ENCODE peak calls at places on chromosomes 16 and 17, in nine cellular contexts. O is Peyer's patch, P is Panc1, S is cardiac muscle cell, D is sigmoid colon, A is suprapubic skin, K is heart left ventricle, M is Caco-2, E is upper lobe of right lung. G is an unnamed sample. For H3K4me1, the result is how much of the 10 kb centered on the place peaks cover.

GRCh38 chr16:90023078-90023447 is 3.8 kb upstream of the DBNDD1 start:
- DNase-seq in O (no peak), P (no peak), S (no peak), D (no peak), A (no peak), K (no peak), M (no peak), E (no peak), G (no peak)

GRCh38 chr17:41775394-41776226 is 10.9 kb downstream of the JUP start:
- DNase-seq in O (no peak), P (no peak), S (no peak), D (no peak), A (no peak), K (peak), M (no peak), E (no peak), G (peak)

GRCh38 chr16:69057400-69058378 is 47.8 kb upstream of the HAS3 start:
- DNase-seq in O (no peak), P (peak), S (no peak), D (peak), A (no peak), K (no peak), M (no peak), E (no peak), G (no peak)

GRCh38 chr17:521168-521525 is 168.5 kb upstream of the RPH3AL start:
- DNase-seq in O (no peak), P (no peak), S (no peak), D (no peak), A (no peak), K (no peak), M (no peak), E (no peak), G (no peak)

GRCh38 chr16:64437706-64438329 is 684.0 kb downstream of the CDH11 start:
- DNase-seq in O (no peak), P (no peak), S (peak), D (no peak), A (no peak), K (no peak), M (no peak), E (no peak), G (no peak)

GRCh38 chr16:553601-554296 is 6.4 kb upstream of the PRR35 start:
- DNase-seq in O (no peak), P (no peak), S (no peak), D (no peak), A (no peak), K (no peak), M (no peak), E (no peak), G (no peak)

GRCh38 chr16:2095315-2095853 is 40.3 kb downstream of the PKD1 start:
- DNase-seq in O (no peak), P (no peak), S (no peak), D (no peak), A (no peak), K (no peak), M (no peak), E (no peak), G (no peak)

GRCh38 chr16:5875416-5875815 is 777.8 kb upstream of the EEF2KMT start:
- DNase-seq in O (no peak), P (no peak), S (no peak), D (no peak), A (no peak), K (no peak), M (no peak), E (no peak), G (no peak)

GRCh38 chr17:77783991-77784820 is 174.3 kb upstream of the TNRC6C start:
- DNase-seq in O (peak), P (no peak), S (no peak), D (no peak), A (no peak), K (no peak), M (no peak), E (no peak), G (no peak)

GRCh38 chr17:10605221-10605783 is 51.8 kb downstream of the MYH3 start:
- DNase-seq in O (no peak), P (no peak), S (no peak), D (no peak), A (no peak), K (no peak), M (no peak), E (no peak), G (no peak)

GRCh38 chr16:64417711-64418227 is 704.1 kb downstream of the CDH11 start:
- DNase-seq in O (no peak), P (no peak), S (no peak), D (no peak), A (no peak), K (no peak), M (no peak), E (no peak), G (no peak)

GRCh38 chr16:77961811-77962210 is 60.5 kb upstream of the CLEC3A start:
- DNase-seq in O (no peak), P (no peak), S (no peak), D (no peak), A (no peak), K (no peak), M (no peak), E (no peak), G (no peak)

GRCh38 chr17:28338056-28338768 is 2.7 kb downstream of the TNFAIP1 start:
- DNase-seq in O (no peak), P (no peak), S (no peak), D (no peak), A (no peak), K (no peak), M (no peak), E (no peak), G (no peak)

GRCh38 chr17:39772987-39773664 is 35.4 kb downstream of the GRB7 start:
- DNase-seq in O (no peak), P (no peak), S (no peak), D (no peak), A (no peak), K (no peak), M (no peak), E (no peak), G (no peak)

GRCh38 chr16:85650864-85651811 is 37.6 kb downstream of the GINS2 start:
- DNase-seq in O (no peak), P (no peak), S (no peak), D (peak), A (no peak), K (peak), M (no peak), E (no peak), G (peak)

GRCh38 chr16:64656471-64656870 is 465.4 kb downstream of the CDH11 start:
- DNase-seq in O (no peak), P (no peak), S (no peak), D (no peak), A (no peak), K (no peak), M (no peak), E (no peak), G (no peak)

GRCh38 chr17:29195465-29196081 is 15.4 kb upstream of the MYO18A start:
- DNase-seq in O (peak), P (no peak), S (peak), D (no peak), A (no peak), K (no peak), M (no peak), E (no peak), G (no peak)

GRCh38 chr17:28324776-28325175 is 5.8 kb downstream of the TMEM97 start:
- DNase-seq in O (no peak), P (no peak), S (no peak), D (no peak), A (no peak), K (no peak), M (no peak), E (no peak), G (no peak)

GRCh38 chr16:54296543-54296942 is 10.0 kb upstream of the IRX3 start:
- DNase-seq in O (no peak), P (no peak), S (no peak), D (no peak), A (no peak), K (no peak), M (no peak), E (no peak), G (no peak)

GRCh38 chr16:3857189-3858013 is 23.1 kb downstream of the CREBBP start:
- DNase-seq in O (no peak), P (no peak), S (no peak), D (peak), A (no peak), K (no peak), M (no peak), E (no peak), G (peak)

GRCh38 chr17:35063514-35064223 is at the start of gene RFFL:
- DNase-seq in O (peak), P (peak), S (peak), D (peak), A (peak), K (peak), M (peak), E (peak), G (peak)

DNA sequence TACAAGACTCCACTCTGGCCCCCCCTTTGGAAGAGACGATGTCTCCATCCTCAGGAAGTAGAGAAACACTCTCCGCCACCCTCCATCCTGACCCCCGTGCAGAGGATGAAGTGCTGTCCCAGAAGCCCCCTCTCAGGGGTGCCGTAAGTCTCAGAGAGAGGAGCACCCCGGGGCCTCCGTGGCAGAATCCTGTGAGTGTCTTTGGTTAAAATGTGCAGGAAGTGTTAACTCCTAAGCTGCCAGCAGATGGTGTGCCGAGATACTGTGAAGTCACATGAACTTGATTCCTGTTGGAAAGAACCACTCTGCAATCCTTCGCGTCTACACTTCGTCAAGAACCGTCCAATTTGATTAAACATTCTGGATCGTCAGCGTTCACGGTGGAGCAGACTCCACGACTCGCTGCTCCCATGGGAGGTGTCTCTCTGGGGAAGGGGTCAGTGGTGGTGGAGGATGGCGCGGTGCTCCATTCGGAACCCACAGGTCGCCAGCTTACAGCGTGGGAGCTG is 5.6 kb downstream of the BANP start:
- DNase-seq in O (no peak), P (no peak), S (no peak), D (no peak), A (no peak), K (no peak), M (no peak), E (no peak), G (no peak)
- TF ChIP-seq CTCF in O (no peak), P (no peak), S (peak), D (no peak), A (no peak), K (no peak), M (no peak), E (no peak), G (no peak)

GRCh38 chr16:17469011-17469741 is 1.6 kb downstream of the XYLT1 start:
- DNase-seq in O (no peak), P (no peak), S (no peak), D (no peak), A (no peak), K (no peak), M (peak), E (no peak), G (no peak)

GRCh38 chr16:17469742-17470001 is 1.1 kb downstream of the XYLT1 start:
- DNase-seq in O (no peak), P (no peak), S (no peak), D (no peak), A (no peak), K (no peak), M (no peak), E (no peak), G (no peak)

GRCh38 chr16:17466876-17467275 is 3.9 kb downstream of the XYLT1 start:
- DNase-seq in O (no peak), P (no peak), S (no peak), D (no peak), A (peak), K (no peak), M (peak), E (no peak), G (no peak)

GRCh38 chr16:17468611-17469010 is 2.1 kb downstream of the XYLT1 start:
- DNase-seq in O (no peak), P (no peak), S (no peak), D (no peak), A (peak), K (no peak), M (no peak), E (no peak), G (no peak)

DNA sequence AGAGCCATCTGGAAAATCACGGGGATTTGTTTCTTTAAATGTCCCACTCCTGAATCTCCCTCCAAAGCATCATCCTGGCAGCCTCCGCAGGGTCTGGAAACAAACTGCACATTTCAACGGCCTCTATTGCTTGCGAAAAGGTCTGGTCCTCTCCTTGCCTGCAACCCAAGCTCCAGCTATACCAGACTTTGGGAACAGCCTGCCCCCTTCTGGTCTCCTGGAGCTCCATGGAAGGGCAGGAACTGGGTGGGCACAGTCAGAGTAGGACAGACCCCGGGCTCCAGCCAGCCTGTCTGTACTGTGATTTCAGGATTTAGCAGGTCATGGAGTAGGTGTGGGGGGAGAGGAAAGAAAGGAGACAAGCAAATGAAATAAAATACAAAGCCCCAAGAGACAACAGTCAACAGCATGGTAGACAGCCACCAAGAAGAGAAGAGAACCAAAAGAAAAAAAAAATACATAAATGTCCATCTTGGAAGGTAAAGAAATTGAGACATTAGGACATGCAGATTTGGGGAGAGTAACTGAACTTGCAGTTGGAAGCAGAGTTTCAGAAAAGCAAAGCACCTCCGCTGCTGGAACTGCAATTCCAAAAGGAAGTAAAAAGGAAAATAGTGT is 2.7 kb downstream of the XYLT1 start:
- DNase-seq in O (peak), P (no peak), S (peak), D (peak), A (peak), K (peak), M (peak), E (peak), G (peak)
- H3K4me3 ChIP-seq in O (no peak), P (no peak), S (no peak), D (peak), A (peak), K (peak), M (no peak), E (peak), G (no peak)

GRCh38 chr17:59631221-59631720 is 11.6 kb downstream of the CLTC start:
- DNase-seq in O (no peak), P (no peak), S (no peak), D (no peak), A (no peak), K (no peak), M (no peak), E (no peak), G (no peak)

GRCh38 chr17:59638553-59638952 is 18.9 kb downstream of the CLTC start:
- DNase-seq in O (no peak), P (no peak), S (no peak), D (no peak), A (no peak), K (no peak), M (no peak), E (no peak), G (no peak)

GRCh38 chr17:59632398-59632797 is 12.7 kb downstream of the CLTC start:
- DNase-seq in O (no peak), P (no peak), S (no peak), D (no peak), A (no peak), K (no peak), M (no peak), E (no peak), G (no peak)

GRCh38 chr17:59633658-59634359 is 14.1 kb downstream of the CLTC start:
- DNase-seq in O (no peak), P (no peak), S (no peak), D (no peak), A (no peak), K (no peak), M (no peak), E (no peak), G (no peak)

GRCh38 chr17:59634632-59635561 is 15.2 kb downstream of the CLTC start:
- DNase-seq in O (no peak), P (no peak), S (no peak), D (no peak), A (no peak), K (no peak), M (no peak), E (no peak), G (no peak)
- H3K4me1 ChIP-seq in O (under half), P (under half), S (under half), D (under half), A (under half), K (half or more), M (under half), E (under half), G (under half)

GRCh38 chr17:36933174-36934143 is 3.8 kb upstream of the LHX1 start:
- DNase-seq in O (no peak), P (no peak), S (no peak), D (no peak), A (no peak), K (no peak), M (no peak), E (peak), G (peak)

GRCh38 chr17:36932383-36933173 is 4.7 kb upstream of the LHX1 start:
- DNase-seq in O (no peak), P (no peak), S (no peak), D (no peak), A (no peak), K (no peak), M (no peak), E (peak), G (no peak)

GRCh38 chr17:36934759-36935630 is 2.3 kb upstream of the LHX1 start:
- DNase-seq in O (no peak), P (no peak), S (peak), D (no peak), A (no peak), K (no peak), M (peak), E (peak), G (no peak)

GRCh38 chr17:36935681-36936454 is 1.4 kb upstream of the LHX1 start:
- DNase-seq in O (no peak), P (no peak), S (peak), D (no peak), A (no peak), K (no peak), M (peak), E (no peak), G (peak)

GRCh38 chr17:36934144-36934758 is 3.0 kb upstream of the LHX1 start:
- DNase-seq in O (no peak), P (no peak), S (no peak), D (no peak), A (no peak), K (no peak), M (no peak), E (peak), G (no peak)
- TF ChIP-seq CTCF in O (no peak), P (no peak), S (no peak), D (no peak), A (no peak), K (no peak), M (peak), E (no peak), G (no peak)

DNA sequence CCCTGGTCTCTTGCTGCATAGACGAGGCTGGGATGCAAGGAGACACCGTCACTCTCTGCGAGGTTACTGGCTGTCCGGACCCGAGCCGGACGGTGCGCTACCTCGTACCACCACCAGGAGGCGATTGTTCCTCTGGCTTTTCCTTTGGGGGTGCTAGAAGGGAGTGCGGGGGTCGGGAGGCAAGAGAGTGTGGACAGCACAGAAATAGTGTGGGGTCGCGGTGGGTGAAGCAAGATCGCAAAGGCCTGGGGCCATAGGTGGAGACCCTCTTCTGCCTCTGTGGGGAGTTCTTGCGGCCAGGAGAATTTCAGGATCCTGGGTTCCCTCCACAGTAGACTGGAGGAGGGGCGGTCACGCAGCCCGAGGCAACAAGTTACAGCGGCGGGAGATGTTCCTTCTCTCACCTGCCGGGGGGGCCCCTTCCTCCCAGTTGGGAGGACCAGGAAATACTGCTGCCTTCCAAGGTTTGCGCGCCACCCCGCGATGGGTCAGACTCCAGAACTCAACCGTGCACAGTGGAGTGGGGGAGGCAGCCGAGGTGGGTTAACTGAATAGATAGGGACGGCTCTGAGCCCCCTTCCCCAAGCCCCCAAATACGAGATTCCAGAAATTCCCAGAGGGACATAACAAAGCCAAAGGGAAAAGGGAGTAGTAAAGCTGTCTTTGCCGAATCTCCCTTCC is 6.9 kb downstream of the PHOSPHO1 start:
- DNase-seq in O (peak), P (no peak), S (peak), D (no peak), A (no peak), K (peak), M (peak), E (peak), G (peak)
- H3K4me3 ChIP-seq in O (peak), P (peak), S (no peak), D (no peak), A (peak), K (peak), M (peak), E (no peak), G (no peak)